ENCODE peak calls at places on chromosomes 5 and 9, in ten cellular contexts. R is body of pancreas, O is mesendoderm, I is IMR-90, V is H1, K is small intestine, X is uterus, A is colonic mucosa, B is transverse colon, P is Karpas-422. L is an unnamed sample.

GRCh38 chr5:93532370-93532769 is 48.6 kb downstream of the NR2F1-AS1 start:
- DNase-seq in R (peak), O (no peak), I (peak), V (no peak), K (no peak), X (peak), A (peak), B (peak), P (no peak), L (peak)

GRCh38 chr9:97934321-97935115 is 3.5 kb downstream of the HEMGN start:
- DNase-seq in R (no peak), O (peak), I (no peak), V (no peak), K (no peak), X (no peak), A (no peak), B (no peak), P (peak), L (no peak)

GRCh38 chr9:20611751-20612287 is 10.5 kb downstream of the MLLT3 start:
- DNase-seq in R (no peak), O (peak), I (peak), V (no peak), K (peak), X (no peak), A (no peak), B (no peak), P (no peak), L (no peak)

GRCh38 chr5:155651-156410 is 35.5 kb upstream of the LRRC14B start:
- DNase-seq in R (no peak), O (no peak), I (no peak), V (no peak), K (no peak), X (no peak), A (peak), B (no peak), P (no peak), L (no peak)

GRCh38 chr9:134366223-134367031 is 40.2 kb downstream of the RXRA start:
- DNase-seq in R (peak), O (no peak), I (peak), V (no peak), K (peak), X (peak), A (peak), B (peak), P (no peak), L (peak)

GRCh38 chr9:136901516-136902258 is 15.4 kb downstream of the TRAF2 start:
- DNase-seq in R (peak), O (peak), I (peak), V (no peak), K (peak), X (peak), A (peak), B (peak), P (no peak), L (no peak)

GRCh38 chr5:76688836-76689235 is 27.1 kb upstream of the F2R start:
- DNase-seq in R (no peak), O (no peak), I (peak), V (no peak), K (peak), X (no peak), A (no peak), B (no peak), P (no peak), L (no peak)

GRCh38 chr9:91847576-91847975 is 102.5 kb downstream of the ROR2 start:
- DNase-seq in R (no peak), O (no peak), I (peak), V (no peak), K (no peak), X (peak), A (no peak), B (no peak), P (no peak), L (no peak)

GRCh38 chr5:22372376-22372775 is 480.8 kb downstream of the CDH12 start:
- DNase-seq in R (no peak), O (peak), I (peak), V (no peak), K (no peak), X (no peak), A (no peak), B (no peak), P (no peak), L (peak)

GRCh38 chr5:130109152-130109551 is 204.9 kb downstream of the CHSY3 start:
- DNase-seq in R (no peak), O (peak), I (peak), V (no peak), K (no peak), X (no peak), A (no peak), B (no peak), P (peak), L (no peak)

GRCh38 chr5:35029333-35029732 is 18.4 kb downstream of the AGXT2 start:
- DNase-seq in R (no peak), O (no peak), I (peak), V (no peak), K (no peak), X (no peak), A (no peak), B (no peak), P (no peak), L (no peak)

GRCh38 chr5:58135571-58136335 is 324.1 kb downstream of the PLK2 start:
- DNase-seq in R (no peak), O (no peak), I (peak), V (no peak), K (no peak), X (no peak), A (no peak), B (no peak), P (no peak), L (no peak)

GRCh38 chr5:122835681-122836080 is 9.7 kb upstream of the SNX24 start:
- DNase-seq in R (no peak), O (no peak), I (no peak), V (no peak), K (no peak), X (no peak), A (no peak), B (no peak), P (no peak), L (no peak)

GRCh38 chr9:22214021-22214420 is 204.9 kb upstream of the CDKN2B start:
- DNase-seq in R (no peak), O (no peak), I (no peak), V (no peak), K (no peak), X (no peak), A (no peak), B (no peak), P (no peak), L (no peak)

GRCh38 chr5:78518365-78519197 is 130.0 kb downstream of the LHFPL2 start:
- DNase-seq in R (peak), O (peak), I (peak), V (no peak), K (peak), X (no peak), A (no peak), B (peak), P (no peak), L (peak)

GRCh38 chr5:32785639-32786216 is 74.6 kb downstream of the NPR3 start:
- DNase-seq in R (no peak), O (peak), I (no peak), V (no peak), K (no peak), X (no peak), A (no peak), B (no peak), P (no peak), L (no peak)

GRCh38 chr5:572398-573019 is 39.6 kb upstream of the CEP72 start:
- DNase-seq in R (peak), O (no peak), I (no peak), V (no peak), K (no peak), X (no peak), A (no peak), B (no peak), P (no peak), L (no peak)

GRCh38 chr5:135052511-135053145 is 18.6 kb upstream of the PITX1 start:
- DNase-seq in R (no peak), O (no peak), I (no peak), V (no peak), K (no peak), X (no peak), A (no peak), B (no peak), P (peak), L (peak)

GRCh38 chr9:112032009-112032408 is 135.4 kb downstream of the UGCG start:
- DNase-seq in R (no peak), O (no peak), I (no peak), V (no peak), K (no peak), X (no peak), A (no peak), B (no peak), P (no peak), L (no peak)

GRCh38 chr5:93894471-93895354 is 153.3 kb upstream of the POU5F2 start:
- DNase-seq in R (no peak), O (no peak), I (peak), V (no peak), K (no peak), X (no peak), A (no peak), B (no peak), P (no peak), L (no peak)

GRCh38 chr5:84249918-84250635 is 134.6 kb downstream of the EDIL3 start:
- DNase-seq in R (no peak), O (peak), I (peak), V (peak), K (no peak), X (no peak), A (no peak), B (no peak), P (no peak), L (no peak)

GRCh38 chr5:1745806-1746370 is 53.7 kb downstream of the MRPL36 start:
- DNase-seq in R (peak), O (no peak), I (no peak), V (no peak), K (no peak), X (peak), A (no peak), B (peak), P (no peak), L (peak)

GRCh38 chr5:113090336-113091106 is 113.9 kb downstream of the DCP2 start:
- DNase-seq in R (no peak), O (no peak), I (no peak), V (no peak), K (no peak), X (no peak), A (no peak), B (no peak), P (no peak), L (no peak)

GRCh38 chr5:112555691-112556090 is 136.6 kb upstream of the EPB41L4A start:
- DNase-seq in R (no peak), O (no peak), I (peak), V (no peak), K (no peak), X (no peak), A (no peak), B (no peak), P (no peak), L (no peak)

GRCh38 chr9:129712595-129713524 is 40.0 kb downstream of the PTGES start:
- DNase-seq in R (no peak), O (no peak), I (peak), V (no peak), K (no peak), X (no peak), A (no peak), B (no peak), P (no peak), L (peak)

GRCh38 chr5:31023105-31023504 is 170.4 kb upstream of the CDH6 start:
- DNase-seq in R (no peak), O (no peak), I (peak), V (no peak), K (no peak), X (no peak), A (no peak), B (no peak), P (no peak), L (no peak)

GRCh38 chr5:127492854-127493738 is 24.3 kb upstream of the PRRC1 start:
- DNase-seq in R (no peak), O (peak), I (peak), V (no peak), K (peak), X (no peak), A (no peak), B (no peak), P (peak), L (no peak)

GRCh38 chr9:74322661-74323314 is 174.3 kb upstream of the RORB start:
- DNase-seq in R (peak), O (peak), I (no peak), V (no peak), K (peak), X (no peak), A (no peak), B (no peak), P (no peak), L (no peak)

GRCh38 chr5:179215576-179215975 is 129.7 kb downstream of the ADAMTS2 start:
- DNase-seq in R (no peak), O (no peak), I (peak), V (no peak), K (no peak), X (no peak), A (no peak), B (no peak), P (no peak), L (no peak)

GRCh38 chr9:134663084-134663483 is 21.5 kb downstream of the COL5A1 start:
- DNase-seq in R (no peak), O (no peak), I (no peak), V (no peak), K (no peak), X (peak), A (no peak), B (no peak), P (no peak), L (peak)

GRCh38 chr5:84494453-84494852 is 109.8 kb upstream of the EDIL3 start:
- DNase-seq in R (no peak), O (no peak), I (peak), V (no peak), K (no peak), X (no peak), A (no peak), B (no peak), P (no peak), L (no peak)

GRCh38 chr5:54291498-54291897 is 18.9 kb downstream of the ARL15 start:
- DNase-seq in R (no peak), O (no peak), I (no peak), V (no peak), K (no peak), X (no peak), A (no peak), B (no peak), P (no peak), L (no peak)

GRCh38 chr5:176134529-176135223 is 103.5 kb upstream of the SIMC1 start:
- DNase-seq in R (no peak), O (no peak), I (no peak), V (no peak), K (no peak), X (no peak), A (no peak), B (no peak), P (peak), L (no peak)

GRCh38 chr5:157290981-157291711 is 25.2 kb downstream of the CYFIP2 start:
- DNase-seq in R (peak), O (no peak), I (no peak), V (no peak), K (peak), X (no peak), A (peak), B (peak), P (no peak), L (no peak)

GRCh38 chr5:17089690-17090089 is 127.7 kb upstream of the BASP1 start:
- DNase-seq in R (no peak), O (peak), I (peak), V (no peak), K (no peak), X (no peak), A (no peak), B (no peak), P (no peak), L (no peak)

GRCh38 chr5:127785098-127785927 is 82.1 kb downstream of the CCDC192 start:
- DNase-seq in R (no peak), O (no peak), I (peak), V (no peak), K (peak), X (no peak), A (no peak), B (no peak), P (peak), L (no peak)

GRCh38 chr9:124017064-124017928 is 5.7 kb downstream of the LHX2 start:
- DNase-seq in R (no peak), O (no peak), I (no peak), V (no peak), K (no peak), X (no peak), A (no peak), B (no peak), P (no peak), L (peak)
- H3K4me3 ChIP-seq in R (no peak), O (peak), I (no peak), V (peak), K (peak), X (no peak), A (no peak), B (no peak), P (no peak), L (no peak)

GRCh38 chr5:177366528-177367322 is 9.0 kb downstream of the RGS14 start:
- DNase-seq in R (peak), O (peak), I (peak), V (peak), K (peak), X (peak), A (peak), B (peak), P (peak), L (peak)
- H3K27ac ChIP-seq in R (peak), O (peak), I (peak), V (peak), K (peak), X (peak), A (peak), B (peak), P (no peak), L (peak)

DNA sequence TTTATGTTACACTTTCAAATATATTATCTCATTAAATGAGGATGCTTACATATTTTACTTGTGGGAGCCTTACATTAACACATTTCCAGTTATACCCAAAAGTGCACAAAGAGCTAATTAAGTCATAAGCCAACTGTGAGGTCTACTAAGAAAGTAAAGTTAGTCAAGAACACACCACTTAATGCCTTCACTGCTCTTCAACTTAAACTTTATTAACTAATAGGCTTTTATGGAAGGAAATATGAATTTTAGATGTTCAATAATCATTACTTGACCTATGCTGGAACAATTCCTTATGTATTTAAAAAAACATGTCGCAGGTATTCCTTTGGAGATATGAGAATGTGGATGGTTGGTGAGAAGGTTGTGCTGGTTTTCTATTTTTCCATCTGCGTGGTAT is 3.4 kb downstream of the ST8SIA4 start:
- DNase-seq in R (no peak), O (no peak), I (no peak), V (no peak), K (no peak), X (no peak), A (no peak), B (no peak), P (peak), L (no peak)
- H3K4me3 ChIP-seq in R (no peak), O (no peak), I (no peak), V (no peak), K (peak), X (no peak), A (peak), B (peak), P (peak), L (no peak)

DNA sequence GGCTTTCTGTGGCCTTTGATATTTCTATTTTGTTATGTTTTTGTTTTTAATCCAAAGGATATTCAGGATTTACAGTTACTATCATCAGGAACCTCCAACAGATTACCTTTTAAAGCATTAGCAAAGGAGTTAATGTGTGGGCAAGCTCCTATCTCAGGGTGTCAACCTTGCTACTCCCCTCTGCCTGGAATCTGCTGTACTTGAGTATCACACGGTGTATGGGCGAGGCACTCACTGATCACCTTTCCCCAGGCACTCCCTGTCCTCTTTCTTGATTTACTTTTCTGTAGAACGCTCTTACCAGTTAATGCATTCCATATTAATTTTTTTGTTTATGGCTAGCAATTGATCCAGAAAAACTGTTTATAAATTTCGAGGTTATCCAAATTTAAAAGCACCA is 117.0 kb upstream of the GAS1 start:
- DNase-seq in R (no peak), O (no peak), I (no peak), V (no peak), K (no peak), X (no peak), A (no peak), B (no peak), P (no peak), L (no peak)
- H3K27ac ChIP-seq in R (no peak), O (no peak), I (no peak), V (no peak), K (no peak), X (peak), A (no peak), B (peak), P (no peak), L (peak)